ENCODE peak calls at places on chromosomes 11 and 22, in six cellular contexts. One of them, this sample, is unnamed.

GRCh38 chr11:95788921-95789505 is 569 bp downstream of the FAM76B start:
- DNase-seq in H7: peak; percentile 54
- DNase-seq in GDM1: no peak
- DNase-seq in NCI-H1105 treated with DMSO at 0.1 percent for 48 hours: peak; percentile 24
- DNase-seq in mucosa of gallbladder: peak; percentile 10
- DNase-seq in fibroblast of lung: peak; percentile 39
- DNase-seq in this sample: no peak

GRCh38 chr11:64713781-64714363 is 9.1 kb downstream of the NRXN2 start:
- DNase-seq in GDM1: no peak
- DNase-seq in fibroblast of lung: no peak
- DNase-seq in mucosa of gallbladder: no peak
- DNase-seq in NCI-H1105 treated with DMSO at 0.1 percent for 48 hours: peak; percentile 22
- DNase-seq in H7: peak; percentile 85
- DNase-seq in this sample: no peak

GRCh38 chr11:120578591-120579154 is 67.1 kb downstream of the GRIK4 start:
- DNase-seq in H7: no peak
- DNase-seq in mucosa of gallbladder: no peak
- DNase-seq in GDM1: no peak
- DNase-seq in NCI-H1105 treated with DMSO at 0.1 percent for 48 hours: no peak
- DNase-seq in fibroblast of lung: no peak
- DNase-seq in this sample: no peak

GRCh38 chr11:94800394-94800793 is 32.2 kb downstream of the AMOTL1 start:
- DNase-seq in H7: no peak
- DNase-seq in fibroblast of lung: no peak
- DNase-seq in mucosa of gallbladder: no peak
- DNase-seq in NCI-H1105 treated with DMSO at 0.1 percent for 48 hours: no peak
- DNase-seq in GDM1: no peak
- DNase-seq in this sample: no peak

GRCh38 chr22:22745225-22746060 is 101.0 kb downstream of the GGTLC2 start:
- DNase-seq in GDM1: peak; percentile 10
- DNase-seq in NCI-H1105 treated with DMSO at 0.1 percent for 48 hours: no peak
- DNase-seq in mucosa of gallbladder: peak; percentile 60
- DNase-seq in H7: peak; percentile 65
- DNase-seq in fibroblast of lung: no peak
- DNase-seq in this sample: no peak

GRCh38 chr22:35727436-35727835 is 9.8 kb downstream of the APOL5 start:
- DNase-seq in H7: no peak
- DNase-seq in GDM1: no peak
- DNase-seq in fibroblast of lung: peak; percentile 59
- DNase-seq in NCI-H1105 treated with DMSO at 0.1 percent for 48 hours: no peak
- DNase-seq in mucosa of gallbladder: no peak
- DNase-seq in this sample: no peak

GRCh38 chr11:36672815-36673450 is 74.9 kb upstream of the RAG2 start:
- DNase-seq in H7: peak; percentile 28
- DNase-seq in GDM1: peak; percentile 5
- DNase-seq in mucosa of gallbladder: peak; percentile 12
- DNase-seq in fibroblast of lung: peak; percentile 61
- DNase-seq in NCI-H1105 treated with DMSO at 0.1 percent for 48 hours: peak; percentile 36
- DNase-seq in this sample: peak; percentile 20

GRCh38 chr11:129960216-129961214 is 42.1 kb downstream of the PRDM10 start:
- DNase-seq in H7: no peak
- DNase-seq in GDM1: no peak
- DNase-seq in NCI-H1105 treated with DMSO at 0.1 percent for 48 hours: no peak
- DNase-seq in mucosa of gallbladder: no peak
- DNase-seq in fibroblast of lung: peak; percentile 94
- DNase-seq in this sample: peak; percentile 45

GRCh38 chr11:104339383-104339831 is 175.5 kb upstream of the PDGFD start:
- DNase-seq in NCI-H1105 treated with DMSO at 0.1 percent for 48 hours: no peak
- DNase-seq in mucosa of gallbladder: no peak
- DNase-seq in fibroblast of lung: no peak
- DNase-seq in H7: no peak
- DNase-seq in GDM1: no peak
- DNase-seq in this sample: no peak

GRCh38 chr22:26725012-26725676 is 67.8 kb downstream of the MIAT start:
- DNase-seq in fibroblast of lung: no peak
- DNase-seq in GDM1: no peak
- DNase-seq in H7: no peak
- DNase-seq in mucosa of gallbladder: no peak
- DNase-seq in NCI-H1105 treated with DMSO at 0.1 percent for 48 hours: no peak
- DNase-seq in this sample: no peak

GRCh38 chr22:31346733-31347250 is 646 bp upstream of the PATZ1 start:
- DNase-seq in NCI-H1105 treated with DMSO at 0.1 percent for 48 hours: peak; percentile 52
- DNase-seq in GDM1: peak; percentile 79
- DNase-seq in fibroblast of lung: peak; percentile 61
- DNase-seq in H7: no peak
- DNase-seq in mucosa of gallbladder: peak; percentile 65
- DNase-seq in this sample: peak; percentile 16

GRCh38 chr11:106305458-106305857 is 228.0 kb downstream of the AASDHPPT start:
- DNase-seq in fibroblast of lung: no peak
- DNase-seq in mucosa of gallbladder: no peak
- DNase-seq in GDM1: no peak
- DNase-seq in NCI-H1105 treated with DMSO at 0.1 percent for 48 hours: no peak
- DNase-seq in H7: no peak
- DNase-seq in this sample: no peak

This sample was measured in fibroblast of the conjunctiva.